ENCODE peak calls at places on chromosomes 3 and 15, in ten cellular contexts. F is SHP77, Q is mesothelial cell of epicardium, V is HTR-8/SVneo, P is lower lobe of right lung, J is transverse colon, S is GM23248, B is midbrain, X is T-helper 9 cell, G is NCI-H524. A is an unnamed sample.

GRCh38 chr15:58081891-58082290 is 16.4 kb upstream of the ALDH1A2 start:
- DNase-seq in X (no peak), B (no peak), G (no peak), P (no peak), V (no peak), Q (no peak), F (no peak), S (peak), J (no peak), A (peak)

GRCh38 chr15:65331811-65332210 is 27.3 kb downstream of the RNU5B-1 start:
- DNase-seq in S (no peak), Q (no peak), P (no peak), F (no peak), J (no peak), V (no peak), X (no peak), B (no peak), G (no peak), A (no peak)

GRCh38 chr3:33582234-33582633 is 135.8 kb downstream of the CLASP2 start:
- DNase-seq in J (no peak), F (no peak), P (no peak), V (no peak), G (no peak), B (no peak), Q (no peak), S (no peak), X (no peak), A (no peak)

GRCh38 chr3:13114811-13115615 is 41.8 kb upstream of the IQSEC1 start:
- DNase-seq in F (no peak), S (no peak), Q (no peak), G (peak), V (no peak), P (peak), J (no peak), B (no peak), X (no peak), A (peak)

GRCh38 chr15:62961134-62961533 is 81.4 kb upstream of the TPM1 start:
- DNase-seq in X (no peak), S (no peak), V (no peak), P (no peak), F (no peak), Q (no peak), J (no peak), G (no peak), B (no peak), A (peak)

GRCh38 chr3:63067999-63068645 is 192.9 kb upstream of the CADPS start:
- DNase-seq in V (no peak), J (no peak), P (no peak), X (no peak), G (no peak), S (peak), F (no peak), B (no peak), Q (peak), A (peak)

GRCh38 chr3:172993412-172993811 is 147.6 kb downstream of the SPATA16 start:
- DNase-seq in X (no peak), B (no peak), F (no peak), P (no peak), V (no peak), S (no peak), G (no peak), J (no peak), Q (no peak), A (no peak)

GRCh38 chr3:96331341-96331740 is 483.1 kb upstream of the EPHA6 start:
- DNase-seq in G (no peak), Q (no peak), J (no peak), S (no peak), B (no peak), P (no peak), V (peak), X (no peak), F (no peak), A (no peak)

GRCh38 chr3:160968731-160969130 is 136.4 kb downstream of the B3GALNT1 start:
- DNase-seq in F (no peak), Q (no peak), B (no peak), X (no peak), G (peak), V (no peak), J (no peak), P (no peak), S (peak), A (no peak)

GRCh38 chr3:148697311-148698189 is at the start of gene AGTR1:
- DNase-seq in J (peak), V (peak), P (peak), S (peak), B (no peak), G (peak), F (no peak), X (no peak), Q (peak), A (peak)

GRCh38 chr3:11134794-11135193 is 19.5 kb upstream of the HRH1 start:
- DNase-seq in F (no peak), V (no peak), S (peak), J (no peak), B (no peak), P (no peak), G (no peak), X (no peak), Q (peak), A (no peak)

GRCh38 chr15:90711418-90711824 is 5.7 kb upstream of the BLM start:
- DNase-seq in Q (no peak), S (no peak), G (no peak), J (no peak), B (no peak), X (no peak), F (no peak), P (no peak), V (no peak), A (no peak)

GRCh38 chr3:13544293-13544831 is 4.6 kb upstream of the FBLN2 start:
- DNase-seq in V (peak), J (no peak), B (no peak), G (no peak), X (peak), S (peak), F (no peak), Q (no peak), P (no peak), A (no peak)

GRCh38 chr3:81218023-81218422 is 543.4 kb downstream of the GBE1 start:
- DNase-seq in S (peak), B (peak), Q (peak), V (no peak), X (no peak), G (peak), J (no peak), F (peak), P (no peak), A (no peak)